ENCODE peak calls at places on chromosomes 6 and 20, in six cellular contexts. One of them, this sample, is unnamed.

GRCh38 chr6:64505312-64505711 is 869.7 kb downstream of the PHF3 start:
- DNase-seq in NB4: peak; percentile 56
- DNase-seq in endothelial cell of umbilical vein: no peak
- DNase-seq in GM12878: no peak
- DNase-seq in K562: peak; percentile 34
- DNase-seq in HepG2: peak; percentile 29
- DNase-seq in this sample: peak; percentile 38

GRCh38 chr6:115514656-115515055 is 546.0 kb downstream of the FRK start:
- DNase-seq in NB4: no peak
- DNase-seq in endothelial cell of umbilical vein: no peak
- DNase-seq in GM12878: no peak
- DNase-seq in K562: no peak
- DNase-seq in HepG2: no peak
- DNase-seq in this sample: no peak

GRCh38 chr6:2891768-2892170 is 11.3 kb downstream of the SERPINB9 start:
- DNase-seq in NB4: no peak
- DNase-seq in endothelial cell of umbilical vein: no peak
- DNase-seq in GM12878: peak; percentile 89
- DNase-seq in K562: no peak
- DNase-seq in HepG2: no peak
- DNase-seq in this sample: no peak

GRCh38 chr6:78611097-78611625 is 256.2 kb upstream of the IRAK1BP1 start:
- DNase-seq in NB4: no peak
- DNase-seq in endothelial cell of umbilical vein: no peak
- DNase-seq in GM12878: no peak
- DNase-seq in K562: no peak
- DNase-seq in HepG2: no peak
- DNase-seq in this sample: no peak

GRCh38 chr6:27777614-27778355 is 134.4 kb downstream of the OR2B2 start:
- DNase-seq in NB4: no peak
- DNase-seq in endothelial cell of umbilical vein: no peak
- DNase-seq in GM12878: no peak
- DNase-seq in K562: peak; percentile 66
- DNase-seq in HepG2: no peak
- DNase-seq in this sample: no peak

GRCh38 chr20:39009348-39009747 is 47.2 kb downstream of the DHX35 start:
- DNase-seq in NB4: no peak
- DNase-seq in endothelial cell of umbilical vein: peak; percentile 23
- DNase-seq in GM12878: no peak
- DNase-seq in K562: no peak
- DNase-seq in HepG2: no peak
- DNase-seq in this sample: no peak

GRCh38 chr6:30259140-30260035 is 46.2 kb upstream of the TRIM26 start:
- DNase-seq in NB4: no peak
- DNase-seq in endothelial cell of umbilical vein: peak; percentile 89
- DNase-seq in GM12878: peak; percentile 74
- DNase-seq in K562: no peak
- DNase-seq in HepG2: peak; percentile 83
- DNase-seq in this sample: peak; percentile 61

GRCh38 chr6:143698329-143698728 is 20.6 kb downstream of the PHACTR2 start:
- DNase-seq in NB4: no peak
- DNase-seq in endothelial cell of umbilical vein: no peak
- DNase-seq in GM12878: no peak
- DNase-seq in K562: no peak
- DNase-seq in HepG2: no peak
- DNase-seq in this sample: no peak

GRCh38 chr6:161161889-161162624 is 111.8 kb downstream of the AGPAT4 start:
- DNase-seq in NB4: no peak
- DNase-seq in endothelial cell of umbilical vein: no peak
- DNase-seq in GM12878: no peak
- DNase-seq in K562: no peak
- DNase-seq in HepG2: no peak
- DNase-seq in this sample: no peak

GRCh38 chr20:35263609-35264223 is 14.2 kb downstream of the MMP24OS start:
- DNase-seq in NB4: no peak
- DNase-seq in endothelial cell of umbilical vein: no peak
- DNase-seq in GM12878: no peak
- DNase-seq in K562: no peak
- DNase-seq in HepG2: peak; percentile 45
- DNase-seq in this sample: peak; percentile 60

GRCh38 chr6:22755605-22756004 is 186.2 kb downstream of the HDGFL1 start:
- DNase-seq in NB4: no peak
- DNase-seq in endothelial cell of umbilical vein: peak; percentile 56
- DNase-seq in GM12878: no peak
- DNase-seq in K562: no peak
- DNase-seq in HepG2: no peak
- DNase-seq in this sample: no peak

GRCh38 chr20:35773154-35773751 is 1.4 kb downstream of the PHF20 start:
- DNase-seq in NB4: peak; percentile 70
- DNase-seq in endothelial cell of umbilical vein: peak; percentile 69
- DNase-seq in GM12878: peak; percentile 36
- DNase-seq in K562: peak; percentile 19
- DNase-seq in HepG2: no peak
- DNase-seq in this sample: peak; percentile 12

GRCh38 chr6:108732101-108732870 is 115.9 kb upstream of the ARMC2 start:
- DNase-seq in NB4: no peak
- DNase-seq in endothelial cell of umbilical vein: no peak
- DNase-seq in GM12878: no peak
- DNase-seq in K562: no peak
- DNase-seq in HepG2: no peak
- DNase-seq in this sample: no peak

GRCh38 chr20:31943052-31943471 is 8.8 kb downstream of the PDRG1 start:
- DNase-seq in NB4: no peak
- DNase-seq in endothelial cell of umbilical vein: no peak
- DNase-seq in GM12878: no peak
- DNase-seq in K562: no peak
- DNase-seq in HepG2: no peak
- DNase-seq in this sample: no peak

GRCh38 chr6:7112741-7113313 is 5.1 kb downstream of the RREB1 start:
- DNase-seq in NB4: peak; percentile 64
- DNase-seq in endothelial cell of umbilical vein: no peak
- DNase-seq in GM12878: peak; percentile 41
- DNase-seq in K562: no peak
- DNase-seq in HepG2: peak; percentile 69
- DNase-seq in this sample: peak; percentile 36

GRCh38 chr20:3222635-3223600 is 13.6 kb downstream of the ITPA start:
- DNase-seq in NB4: no peak
- DNase-seq in endothelial cell of umbilical vein: no peak
- DNase-seq in GM12878: no peak
- DNase-seq in K562: no peak
- DNase-seq in HepG2: peak; percentile 99
- DNase-seq in this sample: no peak

GRCh38 chr6:11098009-11098408 is 4.4 kb downstream of the SMIM13 start:
- DNase-seq in NB4: no peak
- DNase-seq in endothelial cell of umbilical vein: no peak
- DNase-seq in GM12878: no peak
- DNase-seq in K562: no peak
- DNase-seq in HepG2: peak; percentile 60
- DNase-seq in this sample: no peak

GRCh38 chr20:51446656-51447055 is 95.9 kb downstream of the NFATC2 start:
- DNase-seq in NB4: no peak
- DNase-seq in endothelial cell of umbilical vein: peak; percentile 92
- DNase-seq in GM12878: no peak
- DNase-seq in K562: peak; percentile 55
- DNase-seq in HepG2: peak; percentile 82
- DNase-seq in this sample: peak; percentile 94

GRCh38 chr6:152399409-152399808 is 237.8 kb downstream of the SYNE1 start:
- DNase-seq in NB4: no peak
- DNase-seq in endothelial cell of umbilical vein: no peak
- DNase-seq in GM12878: no peak
- DNase-seq in K562: no peak
- DNase-seq in HepG2: no peak
- DNase-seq in this sample: no peak

GRCh38 chr6:6878921-6879585 is 228.7 kb upstream of the RREB1 start:
- DNase-seq in NB4: peak; percentile 62
- DNase-seq in endothelial cell of umbilical vein: no peak
- DNase-seq in GM12878: no peak
- DNase-seq in K562: no peak
- DNase-seq in HepG2: no peak
- DNase-seq in this sample: no peak

GRCh38 chr6:50936277-50936681 is 117.6 kb downstream of the TFAP2B start:
- DNase-seq in NB4: no peak
- DNase-seq in endothelial cell of umbilical vein: peak; percentile 9
- DNase-seq in GM12878: no peak
- DNase-seq in K562: no peak
- DNase-seq in HepG2: no peak
- DNase-seq in this sample: no peak

GRCh38 chr20:35478804-35479472 is 23.5 kb downstream of the CEP250 start:
- DNase-seq in NB4: peak; percentile 71
- DNase-seq in endothelial cell of umbilical vein: no peak
- DNase-seq in GM12878: no peak
- DNase-seq in K562: no peak
- DNase-seq in HepG2: peak; percentile 77
- DNase-seq in this sample: no peak

GRCh38 chr6:168240147-168240546 is 79.4 kb downstream of the DACT2 start:
- DNase-seq in NB4: no peak
- DNase-seq in endothelial cell of umbilical vein: no peak
- DNase-seq in GM12878: no peak
- DNase-seq in K562: no peak
- DNase-seq in HepG2: no peak
- DNase-seq in this sample: no peak

GRCh38 chr6:144840619-144841018 is 555.5 kb downstream of the UTRN start:
- DNase-seq in NB4: no peak
- DNase-seq in endothelial cell of umbilical vein: no peak
- DNase-seq in GM12878: no peak
- DNase-seq in K562: no peak
- DNase-seq in HepG2: no peak
- DNase-seq in this sample: no peak

GRCh38 chr6:137734005-137734874 is 132.8 kb upstream of the TNFAIP3 start:
- DNase-seq in NB4: no peak
- DNase-seq in endothelial cell of umbilical vein: no peak
- DNase-seq in GM12878: no peak
- DNase-seq in K562: no peak
- DNase-seq in HepG2: no peak
- DNase-seq in this sample: no peak

GRCh38 chr20:50433001-50433400 is 77.2 kb upstream of the PTPN1 start:
- DNase-seq in NB4: no peak
- DNase-seq in endothelial cell of umbilical vein: no peak
- DNase-seq in GM12878: no peak
- DNase-seq in K562: no peak
- DNase-seq in HepG2: no peak
- DNase-seq in this sample: no peak

GRCh38 chr6:107214655-107215054 is 99.3 kb upstream of the BEND3 start:
- DNase-seq in NB4: no peak
- DNase-seq in endothelial cell of umbilical vein: no peak
- DNase-seq in GM12878: no peak
- DNase-seq in K562: no peak
- DNase-seq in HepG2: no peak
- DNase-seq in this sample: no peak

GRCh38 chr20:38275815-38276550 is 15.4 kb upstream of the KIAA1755 start:
- DNase-seq in NB4: peak; percentile 84
- DNase-seq in endothelial cell of umbilical vein: peak; percentile 89
- DNase-seq in GM12878: no peak
- DNase-seq in K562: no peak
- DNase-seq in HepG2: peak; percentile 43
- DNase-seq in this sample: no peak

GRCh38 chr6:5457983-5458683 is 196.8 kb downstream of the FARS2 start:
- DNase-seq in NB4: no peak
- DNase-seq in endothelial cell of umbilical vein: no peak
- DNase-seq in GM12878: no peak
- DNase-seq in K562: no peak
- DNase-seq in HepG2: no peak
- DNase-seq in this sample: no peak

GRCh38 chr6:13371421-13372072 is 43.2 kb upstream of the TBC1D7 start:
- DNase-seq in NB4: no peak
- DNase-seq in endothelial cell of umbilical vein: no peak
- DNase-seq in GM12878: no peak
- DNase-seq in K562: no peak
- DNase-seq in HepG2: no peak
- DNase-seq in this sample: no peak

GRCh38 chr20:63544958-63545516 is 2.5 kb downstream of the SRMS start:
- DNase-seq in NB4: no peak
- DNase-seq in endothelial cell of umbilical vein: no peak
- DNase-seq in GM12878: no peak
- DNase-seq in K562: no peak
- DNase-seq in HepG2: no peak
- DNase-seq in this sample: peak; percentile 78

GRCh38 chr20:49532285-49532946 is 35.5 kb downstream of the PTGIS start:
- DNase-seq in NB4: no peak
- DNase-seq in endothelial cell of umbilical vein: no peak
- DNase-seq in GM12878: no peak
- DNase-seq in K562: no peak
- DNase-seq in HepG2: no peak
- DNase-seq in this sample: no peak

GRCh38 chr20:57262244-57263126 is 4.0 kb downstream of the BMP7 start:
- DNase-seq in NB4: no peak
- DNase-seq in endothelial cell of umbilical vein: no peak
- DNase-seq in GM12878: no peak
- DNase-seq in K562: no peak
- DNase-seq in HepG2: no peak
- DNase-seq in this sample: no peak
- TF ChIP-seq MYC in NB4: no peak
- TF ChIP-seq MYC in endothelial cell of umbilical vein: no peak
- TF ChIP-seq MYC in GM12878: no peak
- TF ChIP-seq MYC in K562: no peak
- TF ChIP-seq MYC in HepG2: no peak
- TF ChIP-seq MYC in this sample: no peak

DNA sequence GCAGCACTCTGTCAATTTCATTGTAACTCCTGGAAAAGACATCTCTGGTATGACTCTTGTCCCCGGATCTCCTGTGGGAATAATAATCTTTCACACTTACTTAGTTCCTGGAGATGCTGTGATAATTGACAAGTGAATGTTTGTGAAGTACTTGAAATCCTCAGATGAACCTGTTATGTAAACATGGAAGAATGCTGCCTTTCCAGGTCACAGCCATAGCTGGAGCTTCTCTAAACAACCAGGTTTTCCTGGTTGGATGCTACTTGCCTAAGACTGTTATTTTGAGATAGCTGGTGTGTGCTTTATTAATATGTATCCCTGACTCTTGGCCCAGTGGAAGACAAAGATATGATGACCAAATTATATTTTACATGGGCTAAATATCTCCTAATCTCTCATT is 228.6 kb downstream of the KCNQ5 start:
- DNase-seq in NB4: no peak
- DNase-seq in endothelial cell of umbilical vein: no peak
- DNase-seq in GM12878: no peak
- DNase-seq in K562: no peak
- DNase-seq in HepG2: no peak
- DNase-seq in this sample: no peak
- TF ChIP-seq MYC in NB4: no peak
- TF ChIP-seq MYC in endothelial cell of umbilical vein: no peak
- TF ChIP-seq MYC in GM12878: no peak
- TF ChIP-seq MYC in K562: no peak
- TF ChIP-seq MYC in HepG2: no peak
- TF ChIP-seq MYC in this sample: no peak

GRCh38 chr6:83199865-83200230 is 6.7 kb downstream of the RWDD2A start:
- DNase-seq in NB4: no peak
- DNase-seq in endothelial cell of umbilical vein: peak; percentile 69
- DNase-seq in GM12878: no peak
- DNase-seq in K562: no peak
- DNase-seq in HepG2: no peak
- DNase-seq in this sample: no peak
- TF ChIP-seq MYC in NB4: no peak
- TF ChIP-seq MYC in endothelial cell of umbilical vein: no peak
- TF ChIP-seq MYC in GM12878: no peak
- TF ChIP-seq MYC in K562: no peak
- TF ChIP-seq MYC in HepG2: no peak
- TF ChIP-seq MYC in this sample: no peak

GRCh38 chr6:112183271-112183671 is 71.1 kb downstream of the LAMA4 start:
- DNase-seq in NB4: no peak
- DNase-seq in endothelial cell of umbilical vein: peak; percentile 80
- DNase-seq in GM12878: no peak
- DNase-seq in K562: no peak
- DNase-seq in HepG2: no peak
- DNase-seq in this sample: no peak
- TF ChIP-seq MYC in NB4: no peak
- TF ChIP-seq MYC in endothelial cell of umbilical vein: no peak
- TF ChIP-seq MYC in GM12878: no peak
- TF ChIP-seq MYC in K562: no peak
- TF ChIP-seq MYC in HepG2: no peak
- TF ChIP-seq MYC in this sample: no peak

This sample was measured in A549.